ENCODE peak calls at places on chromosome 22, in five cellular contexts. U, L, A, H and I are unnamed samples.

GRCh38 chr22:39278040-39278439 is 33.3 kb upstream of the PDGFB start:
- DNase-seq in U (no peak), A (no peak), H (no peak), L (no peak), I (no peak)

GRCh38 chr22:22704156-22704946 is 59.9 kb downstream of the GGTLC2 start:
- DNase-seq in U (no peak), L (no peak), A (no peak), H (no peak), I (no peak)

GRCh38 chr22:46830001-46830715 is 67.7 kb downstream of the TBC1D22A start:
- DNase-seq in U (no peak), H (no peak), A (peak; percentile 77), L (peak; percentile 34), I (peak; percentile 87)

GRCh38 chr22:49738566-49738965 is 89.1 kb downstream of the BRD1 start:
- DNase-seq in A (no peak), H (no peak), U (no peak), L (no peak), I (no peak)

GRCh38 chr22:43848366-43849171 is 13.7 kb downstream of the SULT4A1 start:
- DNase-seq in A (peak; percentile 62), L (no peak), U (no peak), H (peak; percentile 4), I (peak; percentile 27)

GRCh38 chr22:30314918-30315317 is 11.8 kb downstream of the TBC1D10A start:
- DNase-seq in H (no peak), U (no peak), L (no peak), A (no peak), I (no peak)

GRCh38 chr22:23684051-23684450 is 6.8 kb upstream of the RGL4 start:
- DNase-seq in H (no peak), A (no peak), U (no peak), L (no peak), I (no peak)

GRCh38 chr22:44489026-44489425 is 9.0 kb downstream of the RTL6 start:
- DNase-seq in H (no peak), A (no peak), L (no peak), U (no peak), I (no peak)

GRCh38 chr22:46686221-46686872 is 51.7 kb downstream of the CERK start:
- DNase-seq in U (no peak), L (no peak), H (no peak), A (no peak), I (no peak)

DNA sequence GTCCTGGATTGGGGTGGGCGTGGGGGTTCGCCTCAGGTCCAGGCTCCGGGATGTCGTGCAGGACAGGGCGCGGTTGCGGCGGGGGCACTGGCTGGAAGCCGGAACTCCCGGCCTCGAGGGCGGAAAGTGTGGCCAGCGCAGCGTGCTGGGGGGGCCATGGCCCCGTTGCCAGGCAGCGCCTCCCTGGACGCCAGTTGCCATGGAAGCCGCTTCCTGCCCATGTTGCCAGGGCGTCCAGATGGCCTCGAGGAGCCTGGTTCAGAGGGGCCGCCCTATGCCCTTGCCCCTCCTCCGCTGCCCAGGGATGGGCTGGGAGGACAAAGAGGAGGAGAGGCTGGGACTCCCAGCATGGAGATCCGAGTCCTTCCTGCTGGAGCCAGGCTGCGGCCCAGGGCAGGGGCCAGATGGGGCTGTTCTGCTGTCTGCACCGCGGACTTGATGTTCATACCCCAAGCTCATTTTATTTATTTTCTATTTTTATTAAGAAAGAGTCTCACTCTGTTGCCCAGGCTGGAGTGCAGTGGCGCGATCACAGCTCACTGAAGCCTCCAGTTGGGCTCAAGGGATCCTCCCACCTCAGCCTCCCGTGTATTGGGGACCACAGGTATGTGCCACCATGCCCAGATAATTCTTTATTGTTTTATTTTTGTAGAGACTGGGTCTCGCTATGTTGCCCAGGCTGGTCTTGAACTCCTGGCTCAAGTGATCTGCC is 4.6 kb upstream of the CCDC188 start:
- DNase-seq in U (no peak), L (no peak), A (peak; percentile 85), H (no peak), I (peak; percentile 59)
- H3K4me3 ChIP-seq in U (no peak overlapping the region), L (no peak overlapping the region), A (peak overlapping the region; percentile 29), H (no peak overlapping the region), I (peak overlapping the region; percentile 41)

GRCh38 chr22:47997052-47997568 is 1234.7 kb downstream of the TBC1D22A start:
- DNase-seq in A (no peak), U (no peak), H (no peak), L (no peak), I (no peak)

GRCh38 chr22:47996446-47996857 is 1234.0 kb downstream of the TBC1D22A start:
- DNase-seq in A (no peak), H (no peak), U (no peak), L (peak; percentile 68), I (no peak)

GRCh38 chr22:47994899-47995573 is 1232.6 kb downstream of the TBC1D22A start:
- DNase-seq in U (no peak), A (no peak), L (no peak), H (no peak), I (no peak)

GRCh38 chr22:47994045-47994444 is 1231.6 kb downstream of the TBC1D22A start:
- DNase-seq in H (no peak), A (no peak), U (no peak), L (no peak), I (no peak)

DNA sequence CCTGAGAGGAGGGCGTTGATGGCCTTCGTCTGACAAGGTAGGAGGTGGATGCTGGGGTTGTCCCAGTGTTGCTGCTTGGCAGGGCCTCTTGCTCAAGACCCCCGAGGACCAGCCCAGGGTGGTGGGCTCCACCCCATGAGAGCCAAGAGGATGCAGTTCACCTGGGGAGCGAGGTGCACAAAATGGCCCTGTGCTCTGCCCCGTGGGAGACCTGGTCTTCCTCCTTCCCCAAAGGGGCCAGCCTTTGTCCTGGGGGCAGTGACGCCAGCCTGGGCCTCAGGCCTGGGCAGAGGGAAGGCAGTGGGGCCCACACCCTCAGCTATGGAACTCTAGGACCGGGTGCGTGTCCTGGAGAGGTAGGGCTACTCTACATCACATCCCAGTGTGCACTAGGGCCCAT is 1233.3 kb downstream of the TBC1D22A start:
- DNase-seq in L (no peak), A (no peak), U (no peak), H (no peak), I (no peak)
- TF ChIP-seq CTCF in L (no peak), A (no peak), U (no peak), H (no peak), I (no peak)

DNA sequence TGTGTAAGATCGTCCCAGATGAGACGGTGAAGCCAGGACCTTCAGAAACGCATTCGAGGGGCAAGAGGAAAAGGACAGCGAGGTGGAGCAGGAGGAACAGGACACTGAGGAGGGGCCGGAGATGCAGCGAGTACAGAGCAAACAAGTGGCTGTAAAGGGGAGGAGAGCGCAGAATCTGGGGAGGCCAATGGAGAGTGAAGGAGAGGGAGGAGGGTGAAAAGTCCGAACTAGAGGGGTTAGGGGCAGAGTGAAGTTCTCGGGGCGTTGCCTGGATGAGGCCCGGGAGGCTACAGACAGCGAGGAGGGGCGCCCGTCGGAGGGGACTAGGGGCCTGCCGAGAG is 8.8 kb upstream of the PPIL2 start:
- DNase-seq in U (no peak), A (no peak), L (no peak), H (no peak), I (no peak)
- H3K4me3 ChIP-seq in U (peak overlapping the region; percentile 67), A (peak overlapping the region; percentile 48), L (peak overlapping the region; percentile 44), H (peak overlapping the region; percentile 18), I (peak overlapping the region; percentile 47)

DNA sequence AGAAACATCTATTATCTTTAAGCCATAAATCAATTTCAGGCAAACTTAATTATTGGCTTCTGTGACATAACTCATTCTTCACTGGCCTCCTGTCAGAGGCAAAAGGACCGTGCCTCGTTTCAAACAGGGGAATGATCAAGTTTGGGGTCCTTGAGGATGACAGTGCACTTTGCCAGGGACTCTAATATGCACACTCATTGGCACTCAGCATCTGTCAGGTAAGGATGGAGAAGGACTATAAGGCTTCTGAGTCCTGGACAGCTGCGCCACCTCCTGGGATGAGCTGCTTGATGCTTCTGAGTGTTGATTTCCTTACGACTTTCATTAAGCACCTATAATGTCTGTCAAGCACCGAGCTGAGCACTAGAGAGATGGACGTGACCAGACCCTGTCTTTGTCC is 20.2 kb downstream of the BPIFC start:
- DNase-seq in L (peak; percentile 43), H (peak; percentile 34), U (peak; percentile 44), A (peak; percentile 10), I (no peak)
- TF ChIP-seq CTCF in L (peak; percentile 50), H (peak; percentile 67), U (peak; percentile 34), A (peak; percentile 9), I (peak; percentile 4)

GRCh38 chr22:41074941-41075710 is 17.3 kb upstream of the EP300 start:
- DNase-seq in U (no peak), H (no peak), L (no peak), A (no peak), I (no peak)

GRCh38 chr22:41074061-41074460 is 18.3 kb upstream of the EP300 start:
- DNase-seq in A (no peak), U (no peak), H (no peak), L (no peak), I (no peak)

GRCh38 chr22:41075946-41076345 is 16.4 kb upstream of the EP300 start:
- DNase-seq in U (no peak), A (no peak), H (no peak), L (no peak), I (no peak)

GRCh38 chr22:41076857-41077256 is 15.5 kb upstream of the EP300 start:
- DNase-seq in U (no peak), A (no peak), L (no peak), H (no peak), I (no peak)

DNA sequence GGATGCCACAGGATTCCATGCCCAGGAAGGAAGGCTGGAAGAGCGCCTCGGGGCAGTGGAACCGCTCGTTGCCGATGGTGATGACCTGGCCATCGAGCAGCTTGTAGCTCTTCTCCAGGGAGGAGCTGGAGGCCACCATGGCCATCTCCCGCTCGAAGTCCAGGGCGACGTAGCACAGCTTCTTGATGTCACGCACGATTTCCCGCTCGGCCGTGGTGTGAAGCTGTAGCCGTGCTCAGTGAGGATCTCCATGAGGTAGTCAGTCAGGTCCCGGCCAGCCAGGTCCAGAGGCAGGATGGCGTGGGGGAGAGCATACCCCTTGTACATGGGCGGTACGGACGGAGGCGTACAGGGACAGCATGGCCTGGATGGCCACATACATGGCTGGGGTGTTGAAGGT is 17.9 kb upstream of the EP300 start:
- DNase-seq in A (no peak), H (no peak), U (no peak), L (no peak), I (no peak)
- H3K4me3 ChIP-seq in A (no peak overlapping the region), H (no peak overlapping the region), U (no peak overlapping the region), L (no peak overlapping the region), I (no peak overlapping the region)